ENCODE peak calls at places on chromosomes 1 and 21, in nine cellular contexts. V, Y, B, I, S, Q, J, K and X are unnamed samples.

GRCh38 chr1:151501474-151501873 is 9.7 kb upstream of the CGN start:
- DNase-seq in S (peak; percentile 57), B (peak; percentile 32), Q (no peak), K (no peak), V (no peak), Y (no peak), I (peak; percentile 72), J (no peak), X (no peak)

GRCh38 chr1:214186118-214186517 is 94.8 kb upstream of the SMYD2 start:
- DNase-seq in B (no peak), V (no peak), J (no peak), Q (no peak), S (no peak), I (no peak), Y (no peak), K (no peak), X (no peak)

GRCh38 chr1:187942986-187943385 is 1114.2 kb downstream of the PLA2G4A start:
- DNase-seq in S (no peak), I (peak; percentile 2), V (no peak), J (peak; percentile 10), B (no peak), K (no peak), Y (no peak), Q (no peak), X (no peak)

GRCh38 chr1:9198538-9199361 is 35.8 kb upstream of the H6PD start:
- DNase-seq in S (no peak), Y (peak; percentile 44), I (peak; percentile 87), J (peak; percentile 59), Q (no peak), B (no peak), K (peak; percentile 63), V (no peak), X (peak; percentile 48)

GRCh38 chr1:246588322-246588721 is 22.1 kb downstream of the CNST start:
- DNase-seq in Q (no peak), B (no peak), J (peak; percentile 73), Y (peak; percentile 90), S (no peak), K (peak; percentile 78), I (no peak), V (no peak), X (no peak)

GRCh38 chr1:5906116-5906515 is 86.1 kb downstream of the NPHP4 start:
- DNase-seq in S (no peak), Q (no peak), V (no peak), J (no peak), K (no peak), B (no peak), I (no peak), Y (no peak), X (no peak)

GRCh38 chr1:23554481-23555224 is 4.6 kb downstream of the ID3 start:
- DNase-seq in Q (no peak), S (peak; percentile 90), V (peak; percentile 80), K (peak; percentile 85), B (peak; percentile 80), J (peak; percentile 84), Y (peak; percentile 83), I (peak; percentile 91), X (peak; percentile 75)

GRCh38 chr1:214464303-214465287 is 86.8 kb downstream of the PTPN14 start:
- DNase-seq in Y (no peak), I (no peak), K (no peak), S (no peak), J (no peak), V (no peak), Q (no peak), B (no peak), X (no peak)

GRCh38 chr1:2585318-2586092 is 1.1 kb upstream of the PRXL2B start:
- DNase-seq in S (peak; percentile 56), Y (peak; percentile 34), K (no peak), I (peak; percentile 72), B (peak; percentile 66), J (peak; percentile 35), V (peak; percentile 47), Q (no peak), X (no peak)

GRCh38 chr1:2582401-2582800 is 4.2 kb upstream of the PRXL2B start:
- DNase-seq in K (no peak), V (no peak), B (no peak), Q (no peak), Y (peak; percentile 43), S (no peak), J (no peak), I (no peak), X (no peak)

GRCh38 chr1:2584822-2585317 is 1.7 kb upstream of the PRXL2B start:
- DNase-seq in V (no peak), I (no peak), Y (no peak), S (no peak), Q (no peak), K (no peak), B (no peak), J (no peak), X (no peak)

GRCh38 chr1:2583331-2583791 is 3.2 kb upstream of the PRXL2B start:
- DNase-seq in Y (no peak), B (no peak), S (no peak), J (no peak), K (no peak), I (peak; percentile 41), V (no peak), Q (no peak), X (no peak)

DNA sequence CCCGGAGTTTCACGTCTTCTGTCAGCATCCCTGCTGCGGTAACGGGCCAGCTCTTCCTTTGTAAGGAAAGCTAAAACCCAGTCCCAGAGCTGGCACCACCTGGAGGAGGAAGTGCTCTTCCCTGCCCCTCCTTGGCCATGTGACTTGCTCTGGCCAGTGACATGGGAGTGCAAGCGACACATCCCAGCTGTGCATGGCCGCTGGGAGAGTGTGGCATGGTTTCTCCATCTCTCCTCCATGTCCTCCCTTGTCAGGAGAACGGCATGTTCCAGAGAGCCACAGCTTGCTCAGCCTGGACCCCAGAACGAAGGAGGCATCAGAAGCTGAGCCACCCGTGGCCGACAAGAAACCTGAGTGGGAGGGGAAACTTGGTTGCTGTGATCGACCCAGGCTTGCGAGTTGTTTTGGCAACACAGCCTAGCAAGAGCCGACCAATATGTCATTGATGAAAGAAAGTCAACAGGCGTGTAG is 2.7 kb upstream of the PRXL2B start:
- DNase-seq in Y (no peak), Q (no peak), B (peak; percentile 42), J (no peak), S (peak; percentile 60), V (no peak), K (no peak), I (peak; percentile 51), X (no peak)
- TF ChIP-seq CTCF in Y (no peak), Q (no peak), B (no peak), J (no peak), S (no peak), V (no peak), K (no peak), I (peak; percentile 0), X (no peak)

GRCh38 chr1:240170245-240170644 is 78.6 kb downstream of the FMN2 start:
- DNase-seq in B (no peak), S (no peak), I (no peak), V (no peak), Y (no peak), J (no peak), K (no peak), Q (no peak), X (no peak)

GRCh38 chr1:240170806-240171205 is 79.1 kb downstream of the FMN2 start:
- DNase-seq in J (no peak), Q (no peak), B (no peak), I (no peak), Y (no peak), S (no peak), V (no peak), K (no peak), X (no peak)

GRCh38 chr1:240164742-240165141 is 73.1 kb downstream of the FMN2 start:
- DNase-seq in B (no peak), J (no peak), Q (no peak), V (no peak), K (no peak), I (no peak), Y (no peak), S (no peak), X (no peak)

GRCh38 chr1:240171907-240172306 is 80.2 kb downstream of the FMN2 start:
- DNase-seq in K (no peak), B (no peak), Q (no peak), J (no peak), V (no peak), S (no peak), Y (no peak), I (no peak), X (no peak)

GRCh38 chr1:240169188-240169587 is 77.5 kb downstream of the FMN2 start:
- DNase-seq in Q (no peak), B (no peak), K (peak; percentile 22), J (peak; percentile 31), V (no peak), I (peak; percentile 38), S (no peak), Y (peak; percentile 44), X (no peak)
- TF ChIP-seq CTCF in Q (peak; percentile 40), B (no peak), K (peak; percentile 58), J (peak; percentile 47), V (peak; percentile 50), I (peak; percentile 54), S (no peak), Y (peak; percentile 18), X (peak; percentile 30)

GRCh38 chr21:44714905-44715304 is 3.5 kb upstream of the TSPEAR start:
- DNase-seq in V (no peak), Y (no peak), B (no peak), J (no peak), K (no peak), S (no peak), I (no peak), Q (no peak), X (no peak)

GRCh38 chr21:44720170-44720569 is 8.8 kb upstream of the TSPEAR start:
- DNase-seq in I (no peak), Y (no peak), B (no peak), J (no peak), K (no peak), S (no peak), Q (no peak), V (no peak), X (no peak)

GRCh38 chr21:44713846-44714245 is 2.5 kb upstream of the TSPEAR start:
- DNase-seq in Q (no peak), B (no peak), Y (no peak), S (no peak), V (no peak), I (no peak), J (no peak), K (no peak), X (no peak)

GRCh38 chr21:44722701-44723100 is 11.3 kb upstream of the TSPEAR start:
- DNase-seq in Q (no peak), Y (no peak), K (no peak), J (no peak), I (no peak), V (no peak), S (no peak), B (no peak), X (no peak)

GRCh38 chr21:44718571-44718970 is 7.2 kb upstream of the TSPEAR start:
- DNase-seq in I (peak; percentile 73), J (no peak), Y (no peak), Q (no peak), K (no peak), V (no peak), B (no peak), S (no peak), X (no peak)
- TF ChIP-seq CTCF in I (peak; percentile 74), J (no peak), Y (no peak), Q (no peak), K (no peak), V (no peak), B (no peak), S (no peak), X (no peak)

DNA sequence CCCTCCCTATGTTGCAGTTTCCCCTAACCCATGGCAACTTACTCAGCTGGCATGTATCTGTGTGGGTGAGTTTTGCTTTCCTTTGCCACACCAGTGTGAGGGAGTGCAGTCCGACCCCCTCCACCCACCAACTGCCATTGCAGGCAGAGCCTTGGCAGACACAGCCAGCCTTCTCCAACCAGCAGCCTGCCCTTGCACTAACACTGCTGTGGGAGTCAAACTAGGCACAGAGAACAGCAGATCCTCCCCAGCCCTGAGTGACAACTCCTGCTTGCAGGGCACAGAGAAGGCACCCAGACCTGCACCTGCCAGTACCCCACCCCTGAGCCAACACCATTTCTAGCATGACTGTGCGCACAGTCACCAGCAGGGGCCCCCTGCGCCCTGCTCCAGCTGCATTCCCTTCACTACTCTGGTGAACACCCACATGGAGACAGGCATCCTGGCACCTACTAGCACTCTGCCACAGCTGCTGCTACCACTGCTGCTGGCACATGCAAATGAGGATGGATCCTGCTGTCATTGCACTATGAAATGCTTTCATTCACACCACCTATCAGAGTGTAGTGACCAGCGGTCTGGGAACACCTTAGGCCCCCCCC is 98.4 kb downstream of the MAGI3 start:
- DNase-seq in I (peak; percentile 80), J (no peak), S (no peak), V (no peak), K (no peak), Y (no peak), Q (no peak), B (no peak), X (no peak)
- TF ChIP-seq CTCF in I (peak; percentile 91), J (no peak), S (no peak), V (no peak), K (peak; percentile 45), Y (peak; percentile 9), Q (no peak), B (no peak), X (no peak)